ENCODE peak calls at places on chromosomes 3 and 15, in eight cellular contexts. O is WERI-Rb-1; S is epithelial cell of esophagus; B is Peyer's patch; P is lung; C is neuronal stem cell; Q is CD8-positive, alpha-beta memory T cell; V is GM23248. H is an unnamed sample.

GRCh38 chr3:50978991-50979667 is 304.4 kb downstream of the DOCK3 start:
- DNase-seq in C (no peak), B (no peak), V (no peak), S (no peak), Q (no peak), P (no peak), O (no peak), H (no peak)

GRCh38 chr3:63995056-63995576 is 28.2 kb downstream of the PSMD6 start:
- DNase-seq in B (no peak), P (no peak), O (peak), Q (no peak), C (no peak), S (no peak), V (no peak), H (no peak)

GRCh38 chr3:186717039-186717457 is at the start of gene KNG1:
- DNase-seq in B (no peak), C (no peak), Q (no peak), P (no peak), V (no peak), S (no peak), O (no peak), H (no peak)

GRCh38 chr3:161630791-161631190 is 134.2 kb downstream of the OTOL1 start:
- DNase-seq in V (peak), O (no peak), Q (no peak), S (peak), B (no peak), C (peak), P (no peak), H (no peak)

GRCh38 chr3:140205598-140205997 is 270.6 kb downstream of the CLSTN2 start:
- DNase-seq in S (no peak), V (no peak), P (no peak), O (no peak), Q (no peak), B (no peak), C (no peak), H (no peak)

GRCh38 chr3:50317303-50317702 is 5.2 kb downstream of the HYAL2 start:
- DNase-seq in Q (no peak), S (no peak), O (no peak), V (no peak), P (peak), C (no peak), B (no peak), H (no peak)

GRCh38 chr3:169668957-169669681 is 5.6 kb upstream of the MECOM start:
- DNase-seq in B (peak), O (peak), V (peak), C (peak), P (peak), S (peak), Q (no peak), H (peak)

GRCh38 chr15:48962662-48963523 is 826 bp downstream of the SHC4 start:
- DNase-seq in S (peak), C (peak), P (no peak), O (no peak), B (no peak), V (peak), Q (no peak), H (peak)

GRCh38 chr3:106837616-106838015 is 539.6 kb upstream of the CCDC54 start:
- DNase-seq in C (no peak), V (no peak), S (no peak), B (no peak), O (no peak), P (no peak), Q (no peak), H (no peak)

GRCh38 chr3:188671941-188672340 is 499.8 kb upstream of the TPRG1 start:
- DNase-seq in O (no peak), Q (no peak), P (no peak), V (no peak), B (no peak), C (no peak), S (peak), H (no peak)

GRCh38 chr15:74783072-74783807 is 1.4 kb downstream of the CSK start:
- DNase-seq in O (no peak), S (no peak), V (peak), B (no peak), P (no peak), C (no peak), Q (no peak), H (no peak)

GRCh38 chr15:78103406-78104118 is 11.2 kb downstream of the SH2D7 start:
- DNase-seq in C (no peak), V (no peak), S (no peak), P (no peak), O (no peak), B (peak), Q (peak), H (no peak)

GRCh38 chr3:119304201-119304713 is 10.1 kb downstream of the ARHGAP31 start:
- DNase-seq in V (peak), P (no peak), B (no peak), S (no peak), C (no peak), O (no peak), Q (no peak), H (peak)

GRCh38 chr3:187858086-187858485 is 112.8 kb upstream of the BCL6 start:
- DNase-seq in P (no peak), S (no peak), O (no peak), Q (no peak), B (no peak), V (peak), C (no peak), H (peak)

GRCh38 chr3:38998086-38998485 is 53.7 kb downstream of the SCN11A start:
- DNase-seq in V (no peak), S (no peak), B (no peak), Q (no peak), P (no peak), C (no peak), O (no peak), H (no peak)

GRCh38 chr15:60933914-60934885 is 294.9 kb downstream of the RORA start:
- DNase-seq in B (no peak), Q (no peak), C (no peak), V (peak), O (peak), P (no peak), S (peak), H (peak)

GRCh38 chr3:194269610-194270145 is 81.5 kb downstream of the CPN2 start:
- DNase-seq in S (no peak), C (no peak), B (peak), P (peak), Q (no peak), V (peak), O (no peak), H (peak)

GRCh38 chr3:64143399-64144130 is 81.7 kb downstream of the PRICKLE2 start:
- DNase-seq in S (peak), B (no peak), O (no peak), C (no peak), P (no peak), Q (no peak), V (peak), H (peak)

GRCh38 chr15:80059786-80060489 is 462 bp downstream of the ZFAND6 start:
- DNase-seq in C (peak), V (peak), O (peak), P (peak), B (no peak), Q (no peak), S (peak), H (peak)

GRCh38 chr15:25775317-25775912 is 87.7 kb downstream of the ATP10A start:
- DNase-seq in Q (no peak), P (no peak), V (peak), B (no peak), S (peak), C (no peak), O (no peak), H (peak)

GRCh38 chr15:81950841-81951414 is 94.9 kb downstream of the MEX3B start:
- DNase-seq in Q (no peak), O (no peak), S (no peak), V (peak), B (no peak), C (no peak), P (no peak), H (peak)

GRCh38 chr3:100956276-100956675 is 36.9 kb downstream of the ABI3BP start:
- DNase-seq in P (no peak), S (no peak), Q (no peak), O (no peak), B (no peak), C (no peak), V (no peak), H (no peak)

GRCh38 chr3:151345854-151346253 is 16.5 kb upstream of the P2RY13 start:
- DNase-seq in C (no peak), P (no peak), Q (no peak), V (peak), O (no peak), S (no peak), B (no peak), H (peak)

GRCh38 chr3:101379695-101380376 is 59.5 kb upstream of the IMPG2 start:
- DNase-seq in P (no peak), B (no peak), V (no peak), Q (no peak), S (no peak), C (no peak), O (no peak), H (no peak)

GRCh38 chr3:58258392-58259040 is 20.9 kb downstream of the ABHD6 start:
- DNase-seq in Q (no peak), V (no peak), B (no peak), O (no peak), P (no peak), S (no peak), C (peak), H (no peak)

GRCh38 chr3:58256511-58256910 is 18.9 kb downstream of the ABHD6 start:
- DNase-seq in V (no peak), C (no peak), S (no peak), Q (no peak), O (no peak), B (no peak), P (no peak), H (no peak)

GRCh38 chr3:58250093-58250707 is 12.6 kb downstream of the ABHD6 start:
- DNase-seq in S (no peak), C (peak), Q (no peak), V (no peak), B (no peak), P (no peak), O (no peak), H (no peak)

GRCh38 chr3:58251653-58252052 is 14.1 kb downstream of the ABHD6 start:
- DNase-seq in S (no peak), O (no peak), P (no peak), Q (no peak), V (peak), C (no peak), B (no peak), H (no peak)

GRCh38 chr3:58254144-58254543 is 16.6 kb downstream of the ABHD6 start:
- DNase-seq in P (no peak), Q (no peak), C (no peak), O (no peak), V (no peak), B (no peak), S (no peak), H (no peak)
- H3K4me3 ChIP-seq in P (no peak), Q (no peak), C (no peak), O (no peak), V (no peak), B (no peak), S (no peak), H (no peak)

GRCh38 chr3:114417682-114418081 is 123.9 kb downstream of the TIGIT start:
- DNase-seq in Q (no peak), S (no peak), B (no peak), O (no peak), C (no peak), V (no peak), P (no peak), H (no peak)
- H3K4me3 ChIP-seq in Q (no peak), S (no peak), B (no peak), O (no peak), C (no peak), V (peak), P (no peak), H (no peak)

GRCh38 chr3:71564361-71564760 is 19.2 kb downstream of the FOXP1 start:
- DNase-seq in V (peak), Q (no peak), P (no peak), B (peak), S (peak), O (no peak), C (no peak), H (no peak)
- H3K4me3 ChIP-seq in V (no peak), Q (no peak), P (no peak), B (no peak), S (no peak), O (no peak), C (no peak), H (no peak)

GRCh38 chr3:87336761-87337160 is 60.4 kb upstream of the POU1F1 start:
- DNase-seq in Q (no peak), C (no peak), B (no peak), S (peak), P (no peak), O (no peak), V (no peak), H (no peak)
- H3K4me3 ChIP-seq in Q (no peak), C (no peak), B (no peak), S (no peak), P (no peak), O (no peak), V (no peak), H (no peak)

GRCh38 chr3:9549600-9549999 is 4.0 kb downstream of the LHFPL4 start:
- DNase-seq in P (no peak), Q (no peak), C (no peak), V (no peak), O (no peak), B (no peak), S (no peak), H (no peak)

GRCh38 chr3:9553949-9554513 is 409 bp upstream of the LHFPL4 start:
- DNase-seq in V (no peak), O (peak), S (no peak), Q (no peak), C (no peak), B (no peak), P (no peak), H (no peak)

GRCh38 chr3:9553021-9553948 is at the start of gene LHFPL4:
- DNase-seq in B (no peak), O (peak), P (no peak), Q (no peak), S (no peak), C (peak), V (no peak), H (no peak)

GRCh38 chr3:9550999-9551398 is 2.6 kb downstream of the LHFPL4 start:
- DNase-seq in B (no peak), Q (no peak), V (no peak), O (no peak), P (no peak), S (no peak), C (no peak), H (no peak)

GRCh38 chr3:9552252-9552999 is 1.2 kb downstream of the LHFPL4 start:
- DNase-seq in V (peak), O (peak), C (peak), P (peak), B (peak), S (peak), Q (no peak), H (peak)
- H3K4me3 ChIP-seq in V (no peak), O (peak), C (peak), P (no peak), B (no peak), S (no peak), Q (no peak), H (no peak)

GRCh38 chr3:57727096-57727495 is 29.0 kb upstream of the SLMAP start:
- DNase-seq in B (no peak), S (peak), P (no peak), C (no peak), V (peak), Q (no peak), O (no peak), H (no peak)
- H3K4me3 ChIP-seq in B (no peak), S (no peak), P (no peak), C (no peak), V (no peak), Q (no peak), O (no peak), H (no peak)

GRCh38 chr15:40918799-40919392 is 10.2 kb upstream of the DLL4 start:
- DNase-seq in C (no peak), Q (no peak), P (no peak), O (no peak), V (no peak), S (no peak), B (no peak), H (no peak)

GRCh38 chr15:40915679-40916078 is 13.5 kb upstream of the DLL4 start:
- DNase-seq in V (no peak), C (no peak), Q (no peak), O (no peak), S (no peak), B (no peak), P (no peak), H (no peak)

GRCh38 chr15:40915106-40915661 is 14.0 kb upstream of the DLL4 start:
- DNase-seq in S (no peak), O (no peak), C (no peak), B (no peak), V (no peak), Q (no peak), P (no peak), H (no peak)

GRCh38 chr15:40918146-40918798 is 10.9 kb upstream of the DLL4 start:
- DNase-seq in B (no peak), Q (no peak), C (no peak), P (no peak), S (no peak), O (no peak), V (no peak), H (no peak)

GRCh38 chr15:40917585-40917984 is 11.6 kb upstream of the DLL4 start:
- DNase-seq in C (no peak), Q (no peak), O (no peak), V (no peak), S (no peak), B (no peak), P (no peak), H (no peak)
- H3K4me3 ChIP-seq in C (no peak), Q (no peak), O (no peak), V (no peak), S (no peak), B (no peak), P (no peak), H (no peak)